ENCODE peak calls at places on chromosomes 12 and 14, in five cellular contexts. Z is stimulated activated CD4-positive, alpha-beta T cell treated with anti-CD3 and anti-CD28 coated beads, Interleukin-1b, Interleukin-23, amount 100 ng/mL, for 24 hours; Y is iris pigment epithelial cell; A is NB4; R is activated T-cell treated with anti-CD3 and anti-CD28 coated beads for 24 hours. V is an unnamed sample.

GRCh38 chr14:50452285-50452684 is 55.6 kb upstream of the CDKL1 start:
- DNase-seq in A (no peak), R (no peak), Z (no peak), Y (peak; percentile 34), V (no peak)

GRCh38 chr14:95265106-95266094 is 54.3 kb downstream of the CLMN start:
- DNase-seq in Y (peak; percentile 99), R (peak; percentile 43), A (peak; percentile 76), Z (no peak), V (peak; percentile 90)

GRCh38 chr12:21149849-21150248 is 18.9 kb downstream of the SLCO1B1 start:
- DNase-seq in Z (no peak), A (no peak), R (no peak), Y (no peak), V (no peak)

GRCh38 chr12:55935742-55936151 is 4.8 kb downstream of the DGKA start:
- DNase-seq in A (no peak), R (no peak), Y (no peak), Z (no peak), V (no peak)

GRCh38 chr12:40689576-40689975 is 2.7 kb upstream of the CNTN1 start:
- DNase-seq in R (no peak), Z (no peak), A (no peak), Y (no peak), V (no peak)

GRCh38 chr14:95510804-95511203 is 5.6 kb downstream of the SYNE3 start:
- DNase-seq in Z (no peak), A (no peak), Y (no peak), R (no peak), V (no peak)

GRCh38 chr12:104415308-104415980 is 41.3 kb upstream of the CHST11 start:
- DNase-seq in R (no peak), A (no peak), Z (no peak), Y (no peak), V (no peak)

GRCh38 chr14:56801920-56802319 is 8.4 kb downstream of the OTX2 start:
- DNase-seq in A (no peak), Z (no peak), R (no peak), Y (no peak), V (no peak)

GRCh38 chr14:22570132-22570949 is 18.7 kb downstream of the DAD1 start:
- DNase-seq in R (peak; percentile 82), Y (peak; percentile 78), Z (no peak), A (peak; percentile 96), V (peak; percentile 98)

GRCh38 chr12:51000245-51000644 is 25.9 kb downstream of the SLC11A2 start:
- DNase-seq in Z (no peak), R (no peak), A (no peak), Y (peak; percentile 44), V (no peak)

GRCh38 chr12:70418101-70418500 is 52.0 kb downstream of the KCNMB4 start:
- DNase-seq in R (no peak), Z (no peak), A (no peak), Y (no peak), V (no peak)

GRCh38 chr12:6788972-6789905 is at the start of gene CD4:
- DNase-seq in Z (peak; percentile 50), A (peak; percentile 93), R (peak; percentile 59), Y (no peak), V (no peak)

GRCh38 chr14:61555056-61555838 is 140.1 kb upstream of the HIF1A start:
- DNase-seq in Y (peak; percentile 68), R (no peak), Z (no peak), A (no peak), V (no peak)

GRCh38 chr12:30154996-30155730 is 371.4 kb upstream of the TMTC1 start:
- DNase-seq in Y (peak; percentile 42), R (no peak), A (no peak), Z (no peak), V (no peak)

GRCh38 chr14:74217672-74218448 is 21.4 kb upstream of the VSX2 start:
- DNase-seq in Y (peak; percentile 54), Z (peak; percentile 68), A (peak; percentile 76), R (peak; percentile 71), V (peak; percentile 72)

GRCh38 chr12:110349521-110350151 is 53.9 kb downstream of the ANAPC7 start:
- DNase-seq in R (peak; percentile 26), Y (no peak), Z (peak; percentile 12), A (peak; percentile 96), V (no peak)

GRCh38 chr12:60059180-60059579 is 463.4 kb downstream of the SLC16A7 start:
- DNase-seq in Z (no peak), Y (peak; percentile 34), A (no peak), R (no peak), V (no peak)

GRCh38 chr14:49997991-49998390 is 105.1 kb downstream of the ARF6 start:
- DNase-seq in Z (no peak), A (no peak), Y (no peak), R (no peak), V (no peak)

GRCh38 chr12:120711411-120711810 is 1.2 kb downstream of the UNC119B start:
- DNase-seq in R (no peak), A (no peak), Y (no peak), Z (no peak), V (no peak)

GRCh38 chr14:68250950-68251765 is 431.6 kb downstream of the RAD51B start:
- DNase-seq in Z (no peak), A (no peak), Y (no peak), R (no peak), V (peak; percentile 73)

GRCh38 chr12:110245278-110245868 is 35.7 kb upstream of the ATP2A2 start:
- DNase-seq in Z (peak; percentile 21), Y (no peak), A (peak; percentile 68), R (peak; percentile 25), V (peak; percentile 68)

GRCh38 chr12:97308576-97309198 is 153.9 kb upstream of the RMST start:
- DNase-seq in Z (no peak), A (peak; percentile 67), Y (peak; percentile 56), R (no peak), V (peak; percentile 55)